ENCODE peak calls at places on chromosomes 7 and 10, in nine cellular contexts. Z is A549; V is activated naive CD4-positive, alpha-beta T cell treated with anti-CD3 and anti-CD28 coated beads for 36 hours; I is stimulated activated CD8-positive, alpha-beta memory T cell treated with anti-CD3 and anti-CD28 coated beads, Interleukin-15, amount 100 ng/mL, for 24 hours; N is CD4-positive, CD25-positive, alpha-beta regulatory T cell; A is tibial artery; X is astrocyte; W is AG08395; O is HT1080. D is an unnamed sample.
A peak's percentile ranks its signal among the peaks of the same experiment; 100 is the strongest.

GRCh38 chr7:29818308-29818707 is 12.0 kb downstream of the WIPF3 start:
- DNase-seq in O (no peak), Z (no peak), V (no peak), A (no peak), W (no peak), X (no peak), N (no peak), I (no peak), D (no peak)

GRCh38 chr7:55245271-55245723 is 119.8 kb upstream of the LANCL2 start:
- DNase-seq in O (peak; percentile 41), X (peak; percentile 99), I (no peak), N (no peak), V (no peak), Z (no peak), W (peak; percentile 85), A (peak; percentile 77), D (peak; percentile 77)

GRCh38 chr10:85454386-85454785 is 912.2 kb downstream of the GRID1 start:
- DNase-seq in O (no peak), I (no peak), Z (no peak), N (no peak), X (no peak), A (no peak), W (no peak), V (no peak), D (no peak)

GRCh38 chr10:23927926-23928325 is 281.0 kb upstream of the KIAA1217 start:
- DNase-seq in V (no peak), N (no peak), I (no peak), W (no peak), X (no peak), A (no peak), O (no peak), Z (no peak), D (no peak)

GRCh38 chr10:126533644-126534043 is 136.8 kb downstream of the C10orf90 start:
- DNase-seq in A (no peak), W (no peak), N (no peak), I (no peak), X (no peak), V (no peak), O (no peak), Z (no peak), D (no peak)

GRCh38 chr10:132065491-132066105 is at the start of gene JAKMIP3:
- DNase-seq in Z (peak; percentile 82), A (peak; percentile 74), N (no peak), W (peak; percentile 94), O (peak; percentile 82), V (no peak), X (peak; percentile 88), I (no peak), D (peak; percentile 51)

GRCh38 chr7:128721376-128721775 is 17.8 kb upstream of the CALU start:
- DNase-seq in Z (no peak), W (no peak), X (no peak), N (no peak), A (no peak), I (no peak), V (no peak), O (no peak), D (no peak)

GRCh38 chr7:123865517-123866117 is 20.6 kb downstream of the HYAL4 start:
- DNase-seq in X (peak; percentile 33), W (peak; percentile 35), Z (peak; percentile 69), A (no peak), I (no peak), N (peak; percentile 16), V (peak; percentile 66), O (peak; percentile 56), D (peak; percentile 51)

GRCh38 chr10:132914732-132915131 is 27.6 kb downstream of the CFAP46 start:
- DNase-seq in W (no peak), O (no peak), X (no peak), V (no peak), Z (no peak), A (no peak), I (no peak), N (no peak), D (no peak)

GRCh38 chr7:1317654-1318450 is 85.2 kb downstream of the UNCX start:
- DNase-seq in V (no peak), N (no peak), I (no peak), W (no peak), Z (no peak), A (no peak), X (no peak), O (no peak), D (no peak)

GRCh38 chr10:120052964-120053363 is 160.4 kb downstream of the SEC23IP start:
- DNase-seq in W (no peak), V (no peak), Z (no peak), X (no peak), N (no peak), A (no peak), I (no peak), O (no peak), D (no peak)

GRCh38 chr10:52609601-52610240 is 162.9 kb downstream of the MBL2 start:
- DNase-seq in I (no peak), W (no peak), X (no peak), V (no peak), O (no peak), N (no peak), A (no peak), Z (no peak), D (no peak)

GRCh38 chr7:38020134-38020533 is 99.7 kb downstream of the EPDR1 start:
- DNase-seq in O (peak; percentile 71), V (no peak), X (peak; percentile 79), Z (no peak), W (peak; percentile 63), I (no peak), A (no peak), N (no peak), D (no peak)

GRCh38 chr10:100562008-100562672 is 26.4 kb downstream of the HIF1AN start:
- DNase-seq in X (peak; percentile 23), Z (peak; percentile 84), A (no peak), I (peak; percentile 41), N (peak; percentile 63), O (no peak), V (peak; percentile 85), W (peak; percentile 48), D (no peak)

GRCh38 chr7:18087687-18088078 is 60.0 kb upstream of the PRPS1L1 start:
- DNase-seq in W (no peak), Z (no peak), I (no peak), O (no peak), A (no peak), N (no peak), V (no peak), X (no peak), D (no peak)

GRCh38 chr7:125358551-125359167 is 429.0 kb upstream of the POT1 start:
- DNase-seq in O (no peak), Z (no peak), X (no peak), A (no peak), N (no peak), I (no peak), V (no peak), W (no peak), D (no peak)

GRCh38 chr7:15925608-15926007 is 239.1 kb upstream of the MEOX2 start:
- DNase-seq in V (no peak), X (no peak), Z (no peak), O (no peak), W (no peak), N (no peak), A (no peak), I (no peak), D (no peak)

GRCh38 chr10:46091834-46092522 is 45.9 kb upstream of the MSMB start:
- DNase-seq in X (no peak), A (no peak), I (no peak), W (no peak), Z (no peak), O (no peak), N (no peak), V (no peak), D (no peak)

GRCh38 chr10:132384618-132385510 is 12.1 kb upstream of the PWWP2B start:
- DNase-seq in I (no peak), A (peak; percentile 50), X (no peak), O (no peak), Z (no peak), W (no peak), N (no peak), V (no peak), D (no peak)

GRCh38 chr7:154769011-154769410 is 233.9 kb downstream of the PAXIP1 start:
- DNase-seq in I (no peak), Z (no peak), O (no peak), N (no peak), W (no peak), V (no peak), A (no peak), X (peak; percentile 54), D (no peak)

GRCh38 chr10:17655567-17656146 is 11.7 kb downstream of the STAM start:
- DNase-seq in A (no peak), O (peak; percentile 50), W (no peak), Z (no peak), I (no peak), V (no peak), N (peak; percentile 33), X (peak; percentile 68), D (no peak)

GRCh38 chr7:111049971-111050680 is 40.8 kb upstream of the LRRN3 start:
- DNase-seq in N (no peak), W (no peak), I (no peak), V (no peak), Z (no peak), A (no peak), O (no peak), X (no peak), D (no peak)

GRCh38 chr7:130825819-130826218 is 91.8 kb upstream of the KLF14 start:
- DNase-seq in Z (no peak), X (no peak), W (no peak), V (no peak), A (no peak), N (no peak), O (no peak), I (no peak), D (no peak)

GRCh38 chr7:76011437-76011836 is 17.0 kb upstream of the TMEM120A start:
- DNase-seq in I (no peak), X (peak; percentile 48), N (no peak), V (no peak), W (peak; percentile 94), A (peak; percentile 67), Z (no peak), O (no peak), D (peak; percentile 17)

GRCh38 chr7:107398161-107398560 is 71.7 kb upstream of the GPR22 start:
- DNase-seq in X (no peak), I (no peak), V (no peak), O (no peak), A (no peak), Z (no peak), W (no peak), N (no peak), D (no peak)

GRCh38 chr10:71571460-71572175 is 148.0 kb downstream of the C10orf105 start:
- DNase-seq in W (no peak), Z (no peak), I (no peak), A (no peak), V (no peak), O (no peak), N (no peak), X (no peak), D (no peak)

GRCh38 chr7:25396661-25397060 is 168.4 kb upstream of the NPVF start:
- DNase-seq in I (no peak), A (no peak), O (no peak), Z (no peak), X (no peak), V (no peak), W (no peak), N (no peak), D (no peak)

GRCh38 chr10:98326621-98327027 is 58.6 kb upstream of the LOXL4 start:
- DNase-seq in X (no peak), W (no peak), V (no peak), A (no peak), I (no peak), Z (no peak), N (no peak), O (no peak), D (no peak)

GRCh38 chr7:27364344-27364758 is 121.7 kb downstream of the EVX1 start:
- DNase-seq in O (peak; percentile 51), V (no peak), W (peak; percentile 75), Z (no peak), I (no peak), N (no peak), X (peak; percentile 34), A (peak; percentile 73), D (no peak)

GRCh38 chr10:34918896-34919295 is 103.8 kb upstream of the PARD3 start:
- DNase-seq in O (no peak), Z (no peak), W (no peak), X (peak; percentile 23), V (no peak), A (no peak), N (no peak), I (no peak), D (no peak)

GRCh38 chr10:61606971-61607907 is 55.5 kb upstream of the CABCOCO1 start:
- DNase-seq in W (no peak), O (no peak), N (no peak), I (no peak), A (no peak), X (no peak), Z (peak; percentile 35), V (no peak), D (no peak)